ENCODE peak calls at places on chromosomes 6 and 20, in nine cellular contexts. One of them, this sample, is unnamed.

GRCh38 chr6:27468334-27468733 is 4.6 kb downstream of the ZNF184 start:
- DNase-seq in AG04450: peak
- DNase-seq in body of pancreas: no peak
- DNase-seq in uterus: no peak
- DNase-seq in coronary artery: no peak
- DNase-seq in CD8-positive, alpha-beta T cell: no peak
- DNase-seq in PC-9: no peak
- DNase-seq in AG10803: no peak
- DNase-seq in left lung: no peak
- DNase-seq in this sample: no peak

GRCh38 chr6:159464827-159465226 is 228.2 kb downstream of the SOD2 start:
- DNase-seq in AG04450: no peak
- DNase-seq in body of pancreas: no peak
- DNase-seq in uterus: no peak
- DNase-seq in coronary artery: no peak
- DNase-seq in CD8-positive, alpha-beta T cell: no peak
- DNase-seq in PC-9: no peak
- DNase-seq in AG10803: peak
- DNase-seq in left lung: no peak
- DNase-seq in this sample: no peak

GRCh38 chr6:47114460-47114859 is 72.3 kb upstream of the ADGRF1 start:
- DNase-seq in AG04450: no peak
- DNase-seq in body of pancreas: no peak
- DNase-seq in uterus: no peak
- DNase-seq in coronary artery: no peak
- DNase-seq in CD8-positive, alpha-beta T cell: no peak
- DNase-seq in PC-9: no peak
- DNase-seq in AG10803: no peak
- DNase-seq in left lung: no peak
- DNase-seq in this sample: no peak

GRCh38 chr6:106477158-106477557 is 116.6 kb downstream of the CRYBG1 start:
- DNase-seq in AG04450: no peak
- DNase-seq in body of pancreas: no peak
- DNase-seq in uterus: no peak
- DNase-seq in coronary artery: no peak
- DNase-seq in CD8-positive, alpha-beta T cell: no peak
- DNase-seq in PC-9: no peak
- DNase-seq in AG10803: no peak
- DNase-seq in left lung: no peak
- DNase-seq in this sample: no peak

GRCh38 chr6:154930490-154930889 is 64.6 kb upstream of the TIAM2 start:
- DNase-seq in AG04450: no peak
- DNase-seq in body of pancreas: no peak
- DNase-seq in uterus: no peak
- DNase-seq in coronary artery: no peak
- DNase-seq in CD8-positive, alpha-beta T cell: no peak
- DNase-seq in PC-9: no peak
- DNase-seq in AG10803: no peak
- DNase-seq in left lung: no peak
- DNase-seq in this sample: no peak

GRCh38 chr6:143705564-143705963 is 27.8 kb downstream of the PHACTR2 start:
- DNase-seq in AG04450: no peak
- DNase-seq in body of pancreas: no peak
- DNase-seq in uterus: no peak
- DNase-seq in coronary artery: no peak
- DNase-seq in CD8-positive, alpha-beta T cell: no peak
- DNase-seq in PC-9: no peak
- DNase-seq in AG10803: no peak
- DNase-seq in left lung: no peak
- DNase-seq in this sample: no peak

GRCh38 chr6:4565301-4566250 is 210.6 kb upstream of the CDYL start:
- DNase-seq in AG04450: no peak
- DNase-seq in body of pancreas: no peak
- DNase-seq in uterus: no peak
- DNase-seq in coronary artery: peak
- DNase-seq in CD8-positive, alpha-beta T cell: no peak
- DNase-seq in PC-9: no peak
- DNase-seq in AG10803: no peak
- DNase-seq in left lung: no peak
- DNase-seq in this sample: no peak

GRCh38 chr6:181049-181654 is 111.1 kb upstream of the DUSP22 start:
- DNase-seq in AG04450: no peak
- DNase-seq in body of pancreas: no peak
- DNase-seq in uterus: no peak
- DNase-seq in coronary artery: no peak
- DNase-seq in CD8-positive, alpha-beta T cell: no peak
- DNase-seq in PC-9: no peak
- DNase-seq in AG10803: no peak
- DNase-seq in left lung: no peak
- DNase-seq in this sample: no peak

GRCh38 chr6:161639772-161640171 is 365.9 kb upstream of the AGPAT4 start:
- DNase-seq in AG04450: no peak
- DNase-seq in body of pancreas: no peak
- DNase-seq in uterus: no peak
- DNase-seq in coronary artery: no peak
- DNase-seq in CD8-positive, alpha-beta T cell: no peak
- DNase-seq in PC-9: no peak
- DNase-seq in AG10803: no peak
- DNase-seq in left lung: no peak
- DNase-seq in this sample: no peak

GRCh38 chr20:931401-931800 is 15.3 kb upstream of the ANGPT4 start:
- DNase-seq in AG04450: no peak
- DNase-seq in body of pancreas: no peak
- DNase-seq in uterus: no peak
- DNase-seq in coronary artery: no peak
- DNase-seq in CD8-positive, alpha-beta T cell: no peak
- DNase-seq in PC-9: no peak
- DNase-seq in AG10803: no peak
- DNase-seq in left lung: no peak
- DNase-seq in this sample: no peak

GRCh38 chr20:57661201-57662027 is 41.2 kb upstream of the ZBP1 start:
- DNase-seq in AG04450: no peak
- DNase-seq in body of pancreas: peak
- DNase-seq in uterus: peak
- DNase-seq in coronary artery: peak
- DNase-seq in CD8-positive, alpha-beta T cell: no peak
- DNase-seq in PC-9: no peak
- DNase-seq in AG10803: no peak
- DNase-seq in left lung: peak
- DNase-seq in this sample: no peak

GRCh38 chr6:112432853-112433252 is 85.7 kb downstream of the RFPL4B start:
- DNase-seq in AG04450: no peak
- DNase-seq in body of pancreas: no peak
- DNase-seq in uterus: no peak
- DNase-seq in coronary artery: no peak
- DNase-seq in CD8-positive, alpha-beta T cell: no peak
- DNase-seq in PC-9: no peak
- DNase-seq in AG10803: no peak
- DNase-seq in left lung: no peak
- DNase-seq in this sample: no peak

GRCh38 chr6:33543116-33543515 is 37.0 kb downstream of the BAK1 start:
- DNase-seq in AG04450: no peak
- DNase-seq in body of pancreas: no peak
- DNase-seq in uterus: no peak
- DNase-seq in coronary artery: no peak
- DNase-seq in CD8-positive, alpha-beta T cell: no peak
- DNase-seq in PC-9: no peak
- DNase-seq in AG10803: no peak
- DNase-seq in left lung: no peak
- DNase-seq in this sample: no peak
- TF ChIP-seq CTCF in AG04450: no peak
- TF ChIP-seq CTCF in body of pancreas: no peak
- TF ChIP-seq CTCF in uterus: no peak
- TF ChIP-seq CTCF in coronary artery: no peak
- TF ChIP-seq CTCF in CD8-positive, alpha-beta T cell: no peak
- TF ChIP-seq CTCF in PC-9: no peak
- TF ChIP-seq CTCF in AG10803: no peak
- TF ChIP-seq CTCF in left lung: no peak
- TF ChIP-seq CTCF in this sample: no peak

GRCh38 chr20:51797357-51798025 is 4.8 kb downstream of the SALL4 start:
- DNase-seq in AG04450: no peak
- DNase-seq in body of pancreas: no peak
- DNase-seq in uterus: no peak
- DNase-seq in coronary artery: no peak
- DNase-seq in CD8-positive, alpha-beta T cell: no peak
- DNase-seq in PC-9: no peak
- DNase-seq in AG10803: no peak
- DNase-seq in left lung: no peak
- DNase-seq in this sample: no peak
- H3K4me3 ChIP-seq in AG04450: no peak
- H3K4me3 ChIP-seq in body of pancreas: no peak
- H3K4me3 ChIP-seq in uterus: no peak
- H3K4me3 ChIP-seq in coronary artery: no peak
- H3K4me3 ChIP-seq in CD8-positive, alpha-beta T cell: no peak
- H3K4me3 ChIP-seq in PC-9: peak
- H3K4me3 ChIP-seq in AG10803: no peak
- H3K4me3 ChIP-seq in left lung: no peak
- H3K4me3 ChIP-seq in this sample: no peak

GRCh38 chr6:151442359-151442758 is 9.6 kb downstream of the RMND1 start:
- DNase-seq in AG04450: no peak
- DNase-seq in body of pancreas: no peak
- DNase-seq in uterus: no peak
- DNase-seq in coronary artery: no peak
- DNase-seq in CD8-positive, alpha-beta T cell: no peak
- DNase-seq in PC-9: no peak
- DNase-seq in AG10803: no peak
- DNase-seq in left lung: no peak
- DNase-seq in this sample: no peak

GRCh38 chr6:151441390-151442166 is 10.3 kb downstream of the RMND1 start:
- DNase-seq in AG04450: no peak
- DNase-seq in body of pancreas: no peak
- DNase-seq in uterus: no peak
- DNase-seq in coronary artery: no peak
- DNase-seq in CD8-positive, alpha-beta T cell: no peak
- DNase-seq in PC-9: no peak
- DNase-seq in AG10803: no peak
- DNase-seq in left lung: no peak
- DNase-seq in this sample: no peak

GRCh38 chr6:151443449-151443848 is 8.5 kb downstream of the RMND1 start:
- DNase-seq in AG04450: no peak
- DNase-seq in body of pancreas: no peak
- DNase-seq in uterus: no peak
- DNase-seq in coronary artery: no peak
- DNase-seq in CD8-positive, alpha-beta T cell: no peak
- DNase-seq in PC-9: no peak
- DNase-seq in AG10803: peak
- DNase-seq in left lung: no peak
- DNase-seq in this sample: no peak

GRCh38 chr6:151440498-151440897 is 11.4 kb downstream of the RMND1 start:
- DNase-seq in AG04450: no peak
- DNase-seq in body of pancreas: no peak
- DNase-seq in uterus: no peak
- DNase-seq in coronary artery: no peak
- DNase-seq in CD8-positive, alpha-beta T cell: no peak
- DNase-seq in PC-9: no peak
- DNase-seq in AG10803: no peak
- DNase-seq in left lung: no peak
- DNase-seq in this sample: no peak

GRCh38 chr6:151440930-151441329 is 11.0 kb downstream of the RMND1 start:
- DNase-seq in AG04450: no peak
- DNase-seq in body of pancreas: no peak
- DNase-seq in uterus: no peak
- DNase-seq in coronary artery: no peak
- DNase-seq in CD8-positive, alpha-beta T cell: no peak
- DNase-seq in PC-9: no peak
- DNase-seq in AG10803: peak
- DNase-seq in left lung: no peak
- DNase-seq in this sample: no peak
- TF ChIP-seq CTCF in AG04450: peak
- TF ChIP-seq CTCF in body of pancreas: no peak
- TF ChIP-seq CTCF in uterus: peak
- TF ChIP-seq CTCF in coronary artery: no peak
- TF ChIP-seq CTCF in CD8-positive, alpha-beta T cell: peak
- TF ChIP-seq CTCF in PC-9: no peak
- TF ChIP-seq CTCF in AG10803: peak
- TF ChIP-seq CTCF in left lung: no peak
- TF ChIP-seq CTCF in this sample: peak

GRCh38 chr6:32668226-32668747 is 1.8 kb upstream of the HLA-DQB1 start:
- DNase-seq in AG04450: no peak
- DNase-seq in body of pancreas: no peak
- DNase-seq in uterus: peak
- DNase-seq in coronary artery: no peak
- DNase-seq in CD8-positive, alpha-beta T cell: peak
- DNase-seq in PC-9: peak
- DNase-seq in AG10803: no peak
- DNase-seq in left lung: peak
- DNase-seq in this sample: peak

GRCh38 chr6:32664827-32665362 is 1.6 kb downstream of the HLA-DQB1 start:
- DNase-seq in AG04450: no peak
- DNase-seq in body of pancreas: no peak
- DNase-seq in uterus: peak
- DNase-seq in coronary artery: no peak
- DNase-seq in CD8-positive, alpha-beta T cell: peak
- DNase-seq in PC-9: no peak
- DNase-seq in AG10803: no peak
- DNase-seq in left lung: no peak
- DNase-seq in this sample: no peak

GRCh38 chr6:32664354-32664753 is 2.1 kb downstream of the HLA-DQB1 start:
- DNase-seq in AG04450: no peak
- DNase-seq in body of pancreas: no peak
- DNase-seq in uterus: no peak
- DNase-seq in coronary artery: no peak
- DNase-seq in CD8-positive, alpha-beta T cell: no peak
- DNase-seq in PC-9: no peak
- DNase-seq in AG10803: no peak
- DNase-seq in left lung: no peak
- DNase-seq in this sample: no peak

GRCh38 chr6:32665621-32666140 is 776 bp downstream of the HLA-DQB1 start:
- DNase-seq in AG04450: no peak
- DNase-seq in body of pancreas: no peak
- DNase-seq in uterus: no peak
- DNase-seq in coronary artery: no peak
- DNase-seq in CD8-positive, alpha-beta T cell: no peak
- DNase-seq in PC-9: no peak
- DNase-seq in AG10803: no peak
- DNase-seq in left lung: no peak
- DNase-seq in this sample: no peak

DNA sequence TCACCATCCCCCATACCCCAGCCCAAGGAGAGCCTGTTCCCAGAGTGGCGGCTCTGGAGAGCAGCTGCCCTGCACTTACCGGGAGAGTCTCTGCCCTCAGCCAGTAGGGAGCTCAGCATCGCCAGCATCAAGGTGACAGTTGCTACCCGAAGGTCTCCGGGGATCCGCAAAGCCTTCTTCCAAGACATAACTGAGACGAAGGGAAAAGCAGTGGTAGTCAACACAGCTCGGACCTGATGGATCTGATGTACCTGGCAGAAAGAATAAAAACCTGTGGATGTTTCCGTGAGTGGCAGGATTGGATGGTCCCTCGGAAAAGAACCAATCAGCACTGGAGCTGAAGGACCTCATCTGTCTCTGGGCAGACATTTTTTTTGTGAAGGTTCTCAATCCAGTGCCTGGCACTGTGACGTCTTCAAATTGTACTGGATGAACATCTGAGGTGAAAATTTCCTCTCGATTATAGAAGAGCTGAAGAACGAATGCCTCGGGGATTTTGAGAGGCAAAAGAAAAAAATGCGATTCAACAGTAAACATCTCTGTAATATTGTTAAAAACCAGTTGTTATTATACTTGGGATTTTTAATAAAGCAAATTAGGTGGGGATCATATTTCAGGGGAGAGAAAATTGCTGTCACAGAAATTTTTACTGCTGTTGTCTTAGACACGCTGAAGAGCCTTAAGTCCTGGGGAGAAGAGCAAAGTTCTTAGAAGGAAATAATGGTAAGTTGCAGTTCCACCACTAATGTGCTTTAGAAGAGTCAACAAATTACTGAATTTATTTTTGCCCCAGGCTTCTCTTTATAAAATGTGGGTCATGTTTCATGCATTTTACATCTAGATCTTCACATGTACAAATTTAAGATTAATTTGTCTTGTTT is at the start of gene HLA-DQB1:
- DNase-seq in AG04450: no peak
- DNase-seq in body of pancreas: no peak
- DNase-seq in uterus: no peak
- DNase-seq in coronary artery: no peak
- DNase-seq in CD8-positive, alpha-beta T cell: peak
- DNase-seq in PC-9: peak
- DNase-seq in AG10803: no peak
- DNase-seq in left lung: no peak
- DNase-seq in this sample: peak
- H3K4me3 ChIP-seq in AG04450: no peak
- H3K4me3 ChIP-seq in body of pancreas: no peak
- H3K4me3 ChIP-seq in uterus: no peak
- H3K4me3 ChIP-seq in coronary artery: no peak
- H3K4me3 ChIP-seq in CD8-positive, alpha-beta T cell: peak
- H3K4me3 ChIP-seq in PC-9: no peak
- H3K4me3 ChIP-seq in AG10803: no peak
- H3K4me3 ChIP-seq in left lung: no peak
- H3K4me3 ChIP-seq in this sample: peak

This sample was measured in epithelial cell of proximal tubule.